ENCODE peak calls at places on chromosomes 11 and 22, in ten cellular contexts. M, Y, F, B, C, E, Q, K, U and N are unnamed samples.

GRCh38 chr22:46079861-46080821 is 70.2 kb upstream of the PPARA start:
- DNase-seq in M (no peak), Y (peak), F (no peak), B (peak), C (no peak), E (no peak), Q (peak), K (no peak), U (no peak), N (no peak)

GRCh38 chr22:27669798-27670599 is 131.6 kb downstream of the MN1 start:
- DNase-seq in M (peak), Y (no peak), F (no peak), B (peak), C (no peak), E (peak), Q (no peak), K (no peak), U (no peak), N (no peak)

GRCh38 chr11:71094296-71095077 is 157.9 kb downstream of the SHANK2 start:
- DNase-seq in M (no peak), Y (no peak), F (no peak), B (no peak), C (no peak), E (no peak), Q (no peak), K (no peak), U (no peak), N (no peak)

GRCh38 chr22:39601180-39601535 is 30.6 kb downstream of the CACNA1I start:
- DNase-seq in M (no peak), Y (no peak), F (no peak), B (no peak), C (no peak), E (no peak), Q (no peak), K (peak), U (no peak), N (no peak)

GRCh38 chr22:20957691-20958440 is 9.2 kb upstream of the AIFM3 start:
- DNase-seq in M (no peak), Y (no peak), F (peak), B (peak), C (no peak), E (no peak), Q (peak), K (no peak), U (no peak), N (no peak)

GRCh38 chr11:94968334-94968958 is 4.9 kb downstream of the CWC15 start:
- DNase-seq in M (peak), Y (no peak), F (no peak), B (peak), C (no peak), E (peak), Q (peak), K (no peak), U (peak), N (no peak)

GRCh38 chr11:8934735-8935478 is 2.2 kb upstream of the C11orf16 start:
- DNase-seq in M (peak), Y (no peak), F (no peak), B (peak), C (peak), E (peak), Q (peak), K (no peak), U (peak), N (peak)

GRCh38 chr11:47324520-47324919 is 28.0 kb downstream of the MYBPC3 start:
- DNase-seq in M (no peak), Y (no peak), F (no peak), B (no peak), C (no peak), E (no peak), Q (no peak), K (no peak), U (no peak), N (peak)

DNA sequence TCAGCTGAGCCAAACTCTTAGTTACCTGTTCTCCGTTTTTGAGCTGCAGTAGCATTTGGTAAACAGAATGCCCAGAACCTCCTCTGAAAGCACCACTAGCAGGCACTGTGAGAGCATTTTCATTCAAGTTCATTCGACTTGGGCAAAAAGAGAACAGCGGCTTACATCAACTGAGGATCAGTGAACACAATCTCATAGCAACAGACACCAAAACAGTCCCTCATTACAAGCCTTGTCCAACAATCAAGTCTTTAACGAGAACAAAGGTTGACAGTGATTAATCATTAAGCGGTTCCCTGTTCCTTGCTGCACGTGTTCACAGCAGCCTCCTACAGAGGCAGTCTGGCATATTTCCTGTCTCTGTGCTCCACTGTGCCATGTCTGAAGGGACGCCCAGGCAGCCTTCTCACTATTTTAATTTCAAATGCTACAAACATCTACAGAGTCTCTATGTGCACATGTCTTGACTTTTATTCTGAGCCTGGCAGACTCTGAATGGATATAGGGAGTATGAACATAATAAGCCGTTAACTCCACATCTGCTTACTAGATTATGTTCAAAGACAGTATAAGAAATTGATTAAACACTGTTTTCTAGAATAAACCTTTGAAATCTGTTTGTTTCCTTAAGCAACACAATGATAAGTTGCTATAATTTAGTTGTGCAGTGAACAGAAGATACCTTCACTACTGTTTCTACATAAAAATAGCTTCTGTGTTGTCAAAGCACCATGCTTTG is 88.3 kb upstream of the MTMR2 start:
- DNase-seq in M (peak), Y (peak), F (peak), B (peak), C (peak), E (peak), Q (peak), K (peak), U (peak), N (no peak)
- TF ChIP-seq CTCF in M (peak), Y (peak), F (peak), B (peak), C (peak), E (peak), Q (peak), K (peak), U (peak), N (peak)

GRCh38 chr11:114395776-114396175 is 4.5 kb downstream of the C11orf71 start:
- DNase-seq in M (no peak), Y (no peak), F (no peak), B (peak), C (peak), E (no peak), Q (no peak), K (no peak), U (peak), N (no peak)
- TF ChIP-seq CTCF in M (peak), Y (peak), F (no peak), B (peak), C (peak), E (peak), Q (peak), K (no peak), U (peak), N (peak)

DNA sequence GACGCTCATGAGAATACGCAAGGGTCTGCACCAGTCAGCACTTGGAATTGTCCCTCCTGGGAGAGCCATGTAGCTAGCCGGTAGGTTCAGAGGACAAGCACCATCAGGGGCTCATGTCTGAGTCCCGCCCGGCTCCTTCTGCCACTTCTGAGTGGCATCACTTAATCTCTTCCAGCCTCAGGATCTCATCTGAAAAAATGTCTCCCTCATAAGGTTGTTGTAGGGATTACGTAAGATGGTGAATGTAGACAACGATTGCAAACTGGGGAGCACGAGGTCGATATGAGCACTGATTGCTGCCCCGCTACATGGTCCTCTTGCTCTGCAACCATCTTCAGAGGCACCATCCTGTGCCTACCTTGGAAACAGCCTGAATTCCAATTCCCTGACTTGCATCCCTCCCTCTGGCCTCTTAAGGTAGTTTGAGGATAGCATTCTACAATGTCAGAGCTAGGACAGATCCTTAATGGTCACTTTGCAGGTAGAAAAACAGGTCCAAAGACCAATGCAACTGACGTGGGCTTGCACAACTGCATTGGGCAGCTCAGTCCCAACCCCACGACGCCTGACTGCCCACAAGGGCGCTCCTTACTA is 115.8 kb upstream of the TMEM45B start:
- DNase-seq in M (no peak), Y (no peak), F (no peak), B (no peak), C (no peak), E (no peak), Q (no peak), K (no peak), U (peak), N (no peak)
- TF ChIP-seq CTCF in M (no peak), Y (no peak), F (no peak), B (no peak), C (peak), E (no peak), Q (no peak), K (no peak), U (peak), N (no peak)

DNA sequence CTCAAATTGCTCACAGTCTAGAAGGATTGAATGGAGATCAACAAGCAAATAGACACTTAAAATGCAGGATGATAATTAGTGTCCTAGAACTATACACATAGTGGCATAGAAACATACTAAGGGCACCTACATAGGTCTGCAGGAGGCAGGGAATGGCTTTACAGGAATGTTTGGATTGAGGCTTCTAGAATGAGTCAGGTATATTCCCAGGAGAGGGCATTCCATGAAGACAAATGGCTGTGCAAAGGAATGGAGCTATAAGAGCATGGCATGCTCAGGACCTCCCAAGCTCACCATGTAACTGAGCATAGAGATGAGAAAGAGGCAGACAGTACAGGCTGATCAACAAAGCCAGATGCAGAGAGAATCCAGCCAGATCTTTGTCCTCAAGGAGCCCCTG is 211.2 kb upstream of the MTNR1B start:
- DNase-seq in M (no peak), Y (no peak), F (no peak), B (no peak), C (no peak), E (no peak), Q (peak), K (no peak), U (no peak), N (no peak)
- TF ChIP-seq CTCF in M (no peak), Y (no peak), F (no peak), B (no peak), C (no peak), E (no peak), Q (no peak), K (no peak), U (no peak), N (no peak)

DNA sequence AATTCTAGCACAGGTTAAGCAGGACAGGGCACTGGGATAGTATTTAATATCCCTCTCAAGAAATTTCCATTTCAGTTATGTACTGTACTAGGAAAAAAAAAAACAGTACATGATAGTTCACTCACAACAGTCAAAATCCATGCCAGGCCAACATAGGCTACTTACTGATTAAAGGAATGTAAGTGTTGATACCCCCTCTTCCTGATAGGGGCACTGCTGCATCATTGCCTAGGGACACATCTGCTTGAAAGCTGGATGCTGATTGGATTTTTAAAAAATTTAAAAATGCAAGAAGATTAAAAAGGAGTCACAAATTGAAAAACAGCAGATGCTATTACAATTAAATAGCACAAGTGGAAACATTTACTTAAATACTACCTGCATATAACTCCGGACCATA is 43.4 kb downstream of the APOL5 start:
- DNase-seq in M (peak), Y (no peak), F (no peak), B (peak), C (peak), E (peak), Q (peak), K (no peak), U (no peak), N (no peak)
- TF ChIP-seq CTCF in M (peak), Y (peak), F (no peak), B (peak), C (peak), E (no peak), Q (peak), K (peak), U (no peak), N (peak)

DNA sequence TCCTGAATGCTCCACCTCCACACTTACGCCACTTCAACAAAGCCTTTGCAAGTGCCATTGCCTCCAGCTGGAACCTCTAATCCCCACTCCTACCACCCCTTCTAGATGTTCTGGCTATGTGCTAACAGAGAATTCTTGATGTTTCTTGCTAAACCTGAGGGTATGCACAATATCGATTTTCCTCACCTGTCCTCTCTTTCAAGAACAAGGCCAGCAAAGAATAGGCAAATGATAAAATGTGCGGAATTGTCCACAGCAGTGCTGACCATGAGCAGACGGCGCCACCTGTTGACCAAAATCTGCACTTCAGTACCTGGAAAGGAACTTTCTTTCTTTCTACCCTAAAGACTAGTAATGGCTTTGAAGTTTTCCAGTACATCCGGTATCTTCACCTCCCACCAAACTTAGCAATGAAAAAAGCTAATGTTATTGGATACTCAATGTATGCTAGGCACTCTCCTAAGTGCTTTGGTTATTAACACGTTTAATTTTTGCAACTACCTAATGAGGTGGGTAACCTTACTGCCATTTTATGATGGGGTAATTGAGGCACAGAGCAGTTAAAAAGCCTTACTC is 3.4 kb downstream of the TIMM10 start:
- DNase-seq in M (peak), Y (peak), F (peak), B (peak), C (peak), E (peak), Q (peak), K (peak), U (peak), N (no peak)
- TF ChIP-seq CTCF in M (peak), Y (peak), F (peak), B (peak), C (peak), E (peak), Q (peak), K (peak), U (peak), N (peak)

GRCh38 chr11:60710482-60710881 is 11.1 kb downstream of the MS4A8 start:
- DNase-seq in M (no peak), Y (no peak), F (no peak), B (no peak), C (no peak), E (no peak), Q (no peak), K (no peak), U (no peak), N (no peak)
- TF ChIP-seq CTCF in M (peak), Y (no peak), F (no peak), B (no peak), C (peak), E (peak), Q (no peak), K (peak), U (peak), N (no peak)